ENCODE peak calls at places on chromosomes 5 and 9, in ten cellular contexts. D is heart left ventricle; H is GDM1; P is IMR-90; L is WERI-Rb-1; N is EL; E is Ammon's horn; C is brain microvascular endothelial cell; I is activated CD4-positive, alpha-beta T cell treated with anti-CD3 and anti-CD28 coated beads, Interleukin-2, amount 50 U/mL, for 4 hours; M is esophagus squamous epithelium. Y is an unnamed sample.

GRCh38 chr5:77640577-77641396 is 2.3 kb upstream of the OTP start:
- DNase-seq in D (no peak), H (no peak), P (no peak), L (no peak), N (no peak), E (no peak), C (no peak), I (no peak), M (no peak), Y (no peak)

GRCh38 chr9:137488330-137488653 is 29.2 kb upstream of the NSMF start:
- DNase-seq in D (no peak), H (no peak), P (no peak), L (peak), N (no peak), E (no peak), C (no peak), I (no peak), M (no peak), Y (no peak)

GRCh38 chr5:39218482-39219381 is 631 bp downstream of the FYB1 start:
- DNase-seq in D (no peak), H (no peak), P (no peak), L (no peak), N (peak), E (no peak), C (no peak), I (no peak), M (no peak), Y (peak)

GRCh38 chr5:143874312-143874711 is 62.4 kb downstream of the HMHB1 start:
- DNase-seq in D (no peak), H (no peak), P (peak), L (no peak), N (peak), E (peak), C (no peak), I (no peak), M (no peak), Y (no peak)

GRCh38 chr5:3597727-3598082 is 2.1 kb downstream of the IRX1 start:
- DNase-seq in D (no peak), H (no peak), P (no peak), L (no peak), N (no peak), E (no peak), C (no peak), I (no peak), M (no peak), Y (no peak)

GRCh38 chr9:80605129-80605528 is 1033.4 kb downstream of the TLE4 start:
- DNase-seq in D (no peak), H (no peak), P (peak), L (no peak), N (peak), E (peak), C (no peak), I (no peak), M (no peak), Y (no peak)

GRCh38 chr5:29795253-29795652 is 1398.2 kb upstream of the CDH6 start:
- DNase-seq in D (no peak), H (no peak), P (no peak), L (no peak), N (no peak), E (no peak), C (no peak), I (no peak), M (no peak), Y (no peak)

GRCh38 chr9:79764377-79764776 is 192.6 kb downstream of the TLE4 start:
- DNase-seq in D (no peak), H (no peak), P (peak), L (no peak), N (peak), E (peak), C (peak), I (no peak), M (no peak), Y (peak)

GRCh38 chr9:101027733-101028345 is 688 bp upstream of the PLPPR1 start:
- DNase-seq in D (no peak), H (no peak), P (no peak), L (no peak), N (no peak), E (peak), C (no peak), I (no peak), M (no peak), Y (no peak)

GRCh38 chr5:38290028-38290653 is 31.8 kb downstream of the EGFLAM start:
- DNase-seq in D (no peak), H (no peak), P (no peak), L (no peak), N (no peak), E (no peak), C (no peak), I (no peak), M (no peak), Y (no peak)

Y was measured in uterus.